ENCODE peak calls at places on chromosomes 1 and 21, in five cellular contexts. I is tibial artery; U is stimulated activated CD4-positive, alpha-beta T cell treated with anti-CD3 and anti-CD28 coated beads, Interleukin-2, amount 100 ng/mL, for 48 hours; R is NCI-H345; G is sciatic nerve. N is an unnamed sample.

GRCh38 chr1:234607091-234608025 is 2.6 kb downstream of the IRF2BP2 start:
- DNase-seq in I (no peak), U (no peak), R (peak; percentile 96), G (no peak), N (peak; percentile 88)

GRCh38 chr1:2233997-2234761 is 6.1 kb downstream of the SKI start:
- DNase-seq in I (peak; percentile 98), U (peak; percentile 41), R (no peak), G (peak; percentile 91), N (no peak)

GRCh38 chr1:148264374-148265276 is 112.5 kb upstream of the NBPF11 start:
- DNase-seq in I (no peak), U (no peak), R (no peak), G (no peak), N (peak; percentile 6)

GRCh38 chr1:193060938-193061337 is 1.5 kb downstream of the RO60 start:
- DNase-seq in I (no peak), U (no peak), R (no peak), G (no peak), N (no peak)

GRCh38 chr1:172997941-172998361 is 52.8 kb downstream of the TNFSF18 start:
- DNase-seq in I (no peak), U (no peak), R (no peak), G (no peak), N (no peak)

GRCh38 chr1:154716012-154716411 is 108.0 kb upstream of the ADAR start:
- DNase-seq in I (no peak), U (no peak), R (no peak), G (no peak), N (no peak)

GRCh38 chr1:28855969-28856368 is 44.0 kb downstream of the OPRD1 start:
- DNase-seq in I (no peak), U (no peak), R (no peak), G (no peak), N (no peak)

GRCh38 chr1:107926436-107927080 is 38.4 kb downstream of the VAV3 start:
- DNase-seq in I (no peak), U (no peak), R (peak; percentile 11), G (no peak), N (no peak)

GRCh38 chr1:46399307-46399706 is 5.2 kb downstream of the FAAH start:
- DNase-seq in I (no peak), U (no peak), R (no peak), G (no peak), N (peak; percentile 51)

GRCh38 chr1:22529901-22530621 is 33.2 kb upstream of the EPHA8 start:
- DNase-seq in I (peak; percentile 84), U (no peak), R (no peak), G (no peak), N (no peak)

GRCh38 chr1:165631403-165632151 is 543 bp downstream of the MGST3 start:
- DNase-seq in I (peak; percentile 84), U (peak; percentile 44), R (peak; percentile 41), G (peak; percentile 73), N (peak; percentile 28)

GRCh38 chr21:38987551-38988210 is 182.0 kb downstream of the ETS2 start:
- DNase-seq in I (no peak), U (no peak), R (peak; percentile 60), G (no peak), N (no peak)

GRCh38 chr1:43073490-43074230 is 98.4 kb downstream of the EBNA1BP2 start:
- DNase-seq in I (peak; percentile 78), U (peak; percentile 62), R (peak; percentile 59), G (peak; percentile 82), N (peak; percentile 86)

GRCh38 chr1:181081399-181081798 is 7.1 kb upstream of the IER5 start:
- DNase-seq in I (no peak), U (no peak), R (peak; percentile 89), G (no peak), N (peak; percentile 53)

GRCh38 chr1:30840904-30841598 is 67.5 kb downstream of the SDC3 start:
- DNase-seq in I (no peak), U (no peak), R (no peak), G (peak; percentile 68), N (no peak)

GRCh38 chr1:195701149-195701548 is 907.1 kb downstream of the KCNT2 start:
- DNase-seq in I (no peak), U (no peak), R (no peak), G (no peak), N (no peak)